ENCODE peak calls at places on chromosomes 7 and 10, in six cellular contexts. F, H, M, L, C and Q are unnamed samples.

GRCh38 chr7:8109196-8110022 is 140.8 kb downstream of the GLCCI1 start:
- DNase-seq in F (no peak), H (no peak), M (no peak), L (peak), C (peak), Q (no peak)

GRCh38 chr10:13945760-13946460 is 359.1 kb downstream of the PRPF18 start:
- DNase-seq in F (peak), H (no peak), M (no peak), L (no peak), C (peak), Q (no peak)

GRCh38 chr10:132611986-132612385 is 74.4 kb downstream of the INPP5A start:
- DNase-seq in F (no peak), H (no peak), M (no peak), L (no peak), C (no peak), Q (no peak)

GRCh38 chr7:101169110-101169837 is 3.9 kb upstream of the VGF start:
- DNase-seq in F (no peak), H (no peak), M (no peak), L (peak), C (peak), Q (no peak)

GRCh38 chr10:132001238-132001977 is 19.7 kb upstream of the BNIP3 start:
- DNase-seq in F (no peak), H (no peak), M (peak), L (peak), C (no peak), Q (peak)

GRCh38 chr10:14823966-14824365 is 13.9 kb downstream of the CDNF start:
- DNase-seq in F (no peak), H (no peak), M (no peak), L (no peak), C (no peak), Q (no peak)

GRCh38 chr10:128793726-128794655 is 667.8 kb upstream of the MKI67 start:
- DNase-seq in F (no peak), H (no peak), M (no peak), L (no peak), C (no peak), Q (no peak)

GRCh38 chr10:79264942-79265341 is 82.3 kb upstream of the PPIF start:
- DNase-seq in F (no peak), H (no peak), M (peak), L (peak), C (peak), Q (no peak)

GRCh38 chr10:128416231-128416630 is 290.0 kb upstream of the MKI67 start:
- DNase-seq in F (no peak), H (no peak), M (no peak), L (no peak), C (no peak), Q (no peak)

GRCh38 chr7:54897891-54898290 is 120.9 kb upstream of the EGFR start:
- DNase-seq in F (no peak), H (no peak), M (no peak), L (peak), C (no peak), Q (no peak)

GRCh38 chr10:121860810-121861209 is 67.0 kb downstream of the ATE1 start:
- DNase-seq in F (no peak), H (no peak), M (no peak), L (no peak), C (no peak), Q (no peak)

GRCh38 chr7:503575-504111 is 16.0 kb downstream of the PDGFA start:
- DNase-seq in F (no peak), H (peak), M (peak), L (no peak), C (no peak), Q (peak)

GRCh38 chr7:131859162-131859821 is 302.9 kb upstream of the PODXL start:
- DNase-seq in F (peak), H (peak), M (peak), L (peak), C (peak), Q (peak)

GRCh38 chr7:45036317-45036716 is 36.3 kb downstream of the CCM2 start:
- DNase-seq in F (no peak), H (no peak), M (no peak), L (no peak), C (no peak), Q (no peak)

GRCh38 chr10:133087045-133087678 is 562 bp upstream of the ADGRA1 start:
- DNase-seq in F (no peak), H (no peak), M (no peak), L (no peak), C (no peak), Q (peak)

GRCh38 chr7:29609162-29610030 is 45.8 kb downstream of the PRR15 start:
- DNase-seq in F (peak), H (no peak), M (peak), L (peak), C (peak), Q (peak)

GRCh38 chr7:150852371-150852905 is at the start of gene AOC1:
- DNase-seq in F (no peak), H (no peak), M (peak), L (no peak), C (no peak), Q (no peak)

GRCh38 chr7:483656-484364 is 35.8 kb downstream of the PDGFA start:
- DNase-seq in F (no peak), H (peak), M (no peak), L (no peak), C (no peak), Q (no peak)

GRCh38 chr7:77282897-77283296 is 83.3 kb upstream of the FGL2 start:
- DNase-seq in F (no peak), H (no peak), M (no peak), L (no peak), C (no peak), Q (no peak)

GRCh38 chr7:108824840-108825540 is 255.3 kb downstream of the DNAJB9 start:
- DNase-seq in F (no peak), H (no peak), M (no peak), L (peak), C (peak), Q (peak)

GRCh38 chr7:37915438-37915837 is 1.2 kb downstream of the SFRP4 start:
- DNase-seq in F (no peak), H (no peak), M (no peak), L (no peak), C (no peak), Q (no peak)

GRCh38 chr10:93062499-93063216 is 2.1 kb downstream of the CYP26C1 start:
- DNase-seq in F (no peak), H (peak), M (no peak), L (peak), C (peak), Q (no peak)

GRCh38 chr10:44292390-44293002 is 92.4 kb downstream of the CXCL12 start:
- DNase-seq in F (peak), H (no peak), M (no peak), L (no peak), C (no peak), Q (no peak)

GRCh38 chr10:30433286-30433778 is 652 bp upstream of the MAP3K8 start:
- DNase-seq in F (no peak), H (peak), M (peak), L (peak), C (peak), Q (peak)

GRCh38 chr7:2193120-2193519 is 39.6 kb downstream of the MAD1L1 start:
- DNase-seq in F (no peak), H (no peak), M (no peak), L (no peak), C (no peak), Q (no peak)